ENCODE peak calls at places on chromosomes 4 and X, in five cellular contexts. A, C, S, U and X are unnamed samples.
A peak's percentile ranks its signal among the peaks of the same experiment; 100 is the strongest.

GRCh38 chr4:82555279-82555678 is 6.5 kb downstream of the TMEM150C start:
- DNase-seq in A (no peak), C (no peak), S (peak; percentile 5), U (no peak), X (no peak)

GRCh38 chrX:48540015-48540350 is 469 bp downstream of the TBC1D25 start:
- DNase-seq in A (no peak), C (peak; percentile 61), S (peak; percentile 51), U (no peak), X (peak; percentile 54)

GRCh38 chrX:10397349-10397748 is 223.0 kb downstream of the MID1 start:
- DNase-seq in A (no peak), C (no peak), S (no peak), U (no peak), X (no peak)

GRCh38 chr4:22385615-22386014 is 130.3 kb downstream of the ADGRA3 start:
- DNase-seq in A (no peak), C (peak; percentile 22), S (peak; percentile 43), U (no peak), X (no peak)

GRCh38 chr4:30941641-30942040 is 221.5 kb downstream of the PCDH7 start:
- DNase-seq in A (no peak), C (no peak), S (no peak), U (no peak), X (no peak)

GRCh38 chrX:15158736-15159406 is 111.0 kb downstream of the ASB9 start:
- DNase-seq in A (peak; percentile 52), C (no peak), S (no peak), U (no peak), X (no peak)

GRCh38 chr4:185700048-185700447 is 111.9 kb downstream of the SORBS2 start:
- DNase-seq in A (no peak), C (no peak), S (no peak), U (no peak), X (no peak)

GRCh38 chrX:22634751-22635150 is 362.0 kb downstream of the CBLL2 start:
- DNase-seq in A (no peak), C (peak; percentile 58), S (peak; percentile 20), U (no peak), X (no peak)

GRCh38 chrX:15465347-15465746 is 27.8 kb downstream of the PIR start:
- DNase-seq in A (no peak), C (no peak), S (no peak), U (no peak), X (peak; percentile 66)

GRCh38 chr4:10655968-10656367 is 28.6 kb downstream of the CLNK start:
- DNase-seq in A (no peak), C (peak; percentile 74), S (peak; percentile 74), U (no peak), X (no peak)

GRCh38 chr4:139835006-139835405 is 169.4 kb downstream of the MGST2 start:
- DNase-seq in A (no peak), C (no peak), S (peak; percentile 12), U (no peak), X (no peak)

GRCh38 chrX:3271485-3272186 is 74.8 kb downstream of the MXRA5 start:
- DNase-seq in A (no peak), C (peak; percentile 84), S (peak; percentile 77), U (no peak), X (no peak)

GRCh38 chr4:120801171-120801758 is 121.3 kb downstream of the PRDM5 start:
- DNase-seq in A (no peak), C (peak; percentile 29), S (peak; percentile 80), U (peak; percentile 64), X (peak; percentile 20)

GRCh38 chrX:77628294-77629025 is 157.6 kb downstream of the ATRX start:
- DNase-seq in A (no peak), C (peak; percentile 5), S (no peak), U (no peak), X (no peak)

GRCh38 chr4:46179356-46179755 is 55.5 kb upstream of the GABRG1 start:
- DNase-seq in A (no peak), C (no peak), S (no peak), U (no peak), X (no peak)

GRCh38 chr4:176223561-176223960 is 28.2 kb upstream of the SPATA4 start:
- DNase-seq in A (no peak), C (no peak), S (no peak), U (no peak), X (no peak)

GRCh38 chrX:124217289-124218251 is 114.9 kb upstream of the TEX13D start:
- DNase-seq in A (peak; percentile 66), C (no peak), S (peak; percentile 10), U (no peak), X (no peak)

GRCh38 chrX:147228153-147228552 is 413.6 kb upstream of the CXorf51A start:
- DNase-seq in A (no peak), C (no peak), S (no peak), U (no peak), X (no peak)

GRCh38 chr4:189071241-189071640 is 869.4 kb upstream of the FRG1 start:
- DNase-seq in A (no peak), C (no peak), S (no peak), U (no peak), X (no peak)

GRCh38 chr4:160318567-160319220 is 1215.8 kb downstream of the RAPGEF2 start:
- DNase-seq in A (no peak), C (peak; percentile 75), S (peak; percentile 6), U (no peak), X (no peak)

GRCh38 chr4:38692421-38692820 is 28.4 kb downstream of the KLF3 start:
- DNase-seq in A (no peak), C (no peak), S (no peak), U (no peak), X (no peak)

GRCh38 chrX:15384304-15384703 is at the start of gene VEGFD:
- DNase-seq in A (no peak), C (peak; percentile 73), S (peak; percentile 71), U (no peak), X (no peak)

GRCh38 chr4:101689220-101689619 is 101.3 kb upstream of the BANK1 start:
- DNase-seq in A (no peak), C (no peak), S (no peak), U (no peak), X (no peak)